ENCODE peak calls at places on chromosome 7, in four cellular contexts. K is activated CD4-positive, alpha-beta T cell treated with anti-CD3 and anti-CD28 coated beads for 48 hours; B is stimulated activated CD8-positive, alpha-beta memory T cell treated with anti-CD3 and anti-CD28 coated beads, Interleukin-2, amount 100 ng/mL, for 48 hours; O is NCI-H2081 treated with DMSO at 0.1 percent for 48 hours. J is an unnamed sample.

GRCh38 chr7:3517344-3517743 is 216.3 kb downstream of the SDK1 start:
- DNase-seq in B (no peak), K (no peak), O (no peak), J (no peak)

GRCh38 chr7:23530355-23530754 is 1.4 kb downstream of the TRA2A start:
- DNase-seq in K (peak), B (no peak), O (no peak), J (no peak)

GRCh38 chr7:43650457-43651052 is 67.6 kb downstream of the STK17A start:
- DNase-seq in B (no peak), O (no peak), K (no peak), J (no peak)

GRCh38 chr7:7105800-7106582 is 76.4 kb upstream of the C1GALT1 start:
- DNase-seq in K (no peak), B (no peak), O (no peak), J (no peak)

GRCh38 chr7:97337849-97338248 is 220.4 kb downstream of the SDHAF3 start:
- DNase-seq in B (no peak), K (no peak), O (no peak), J (no peak)

GRCh38 chr7:66467887-66468286 is 160.8 kb upstream of the KCTD7 start:
- DNase-seq in O (no peak), B (no peak), K (no peak), J (no peak)

GRCh38 chr7:72805526-72806494 is 22.2 kb downstream of the TYW1B start:
- DNase-seq in K (no peak), O (no peak), B (no peak), J (no peak)

GRCh38 chr7:150784120-150784736 is 15.9 kb downstream of the TMEM176B start:
- DNase-seq in B (no peak), K (no peak), O (no peak), J (no peak)

GRCh38 chr7:48875300-48875916 is 48.9 kb upstream of the CDC14C start:
- DNase-seq in B (no peak), O (peak), K (peak), J (no peak)

GRCh38 chr7:122448893-122449589 is 144.5 kb upstream of the FEZF1 start:
- DNase-seq in O (no peak), B (no peak), K (no peak), J (no peak)

GRCh38 chr7:135757719-135758411 is 9.3 kb upstream of the FAM180A start:
- DNase-seq in K (no peak), B (no peak), O (no peak), J (no peak)

GRCh38 chr7:69823151-69823744 is 225.0 kb downstream of the AUTS2 start:
- DNase-seq in K (no peak), B (no peak), O (no peak), J (no peak)

GRCh38 chr7:6228363-6228762 is 44.1 kb downstream of the CYTH3 start:
- DNase-seq in O (no peak), B (no peak), K (no peak), J (no peak)

GRCh38 chr7:105216786-105217185 is 171.9 kb downstream of the SRPK2 start:
- DNase-seq in O (no peak), B (no peak), K (no peak), J (no peak)

GRCh38 chr7:97846945-97847344 is 25.3 kb downstream of the ASNS start:
- DNase-seq in K (no peak), B (no peak), O (no peak), J (no peak)

GRCh38 chr7:72035275-72035674 is 376.9 kb downstream of the CALN1 start:
- DNase-seq in O (no peak), B (no peak), K (no peak), J (no peak)

GRCh38 chr7:113731571-113731970 is 187.2 kb downstream of the PPP1R3A start:
- DNase-seq in O (no peak), K (no peak), B (no peak), J (no peak)

GRCh38 chr7:131223151-131223550 is 104.5 kb upstream of the MKLN1 start:
- DNase-seq in K (no peak), B (no peak), O (no peak), J (no peak)

GRCh38 chr7:136528329-136528728 is 340.1 kb upstream of the CHRM2 start:
- DNase-seq in B (no peak), K (no peak), O (no peak), J (no peak)

GRCh38 chr7:92608380-92609322 is 18.5 kb upstream of the FAM133B start:
- DNase-seq in K (no peak), B (no peak), O (no peak), J (no peak)

GRCh38 chr7:52325237-52325636 is 710.2 kb upstream of the POM121L12 start:
- DNase-seq in B (no peak), K (no peak), O (no peak), J (no peak)

GRCh38 chr7:22318376-22318775 is 38.6 kb downstream of the RAPGEF5 start:
- DNase-seq in O (no peak), K (no peak), B (no peak), J (no peak)

GRCh38 chr7:134083766-134084487 is 43.2 kb upstream of the LRGUK start:
- DNase-seq in O (no peak), K (no peak), B (no peak), J (no peak)

GRCh38 chr7:50473531-50473930 is 23.4 kb upstream of the FIGNL1 start:
- DNase-seq in K (no peak), B (no peak), O (no peak), J (no peak)

GRCh38 chr7:31061185-31061584 is 9.1 kb downstream of the ADCYAP1R1 start:
- DNase-seq in K (no peak), B (no peak), O (no peak), J (no peak)

GRCh38 chr7:32536585-32536984 is 41.3 kb downstream of the AVL9 start:
- DNase-seq in B (no peak), O (no peak), K (no peak), J (no peak)

GRCh38 chr7:33917661-33918060 is 12.3 kb downstream of the BMPER start:
- DNase-seq in K (no peak), O (no peak), B (no peak), J (no peak)

GRCh38 chr7:100897111-100897608 is 1.5 kb upstream of the ACHE start:
- DNase-seq in B (peak), K (peak), O (no peak), J (no peak)

GRCh38 chr7:64876792-64877713 is 26.0 kb upstream of the ZNF273 start:
- DNase-seq in K (peak), O (no peak), B (peak), J (peak)

J was measured in DND-41.